ENCODE peak calls at places on chromosome 10, in five cellular contexts. Q, U, P, I and V are unnamed samples.

GRCh38 chr10:132397671-132398565 is 918 bp downstream of the PWWP2B start:
- DNase-seq in Q (peak), U (peak), P (peak), I (no peak), V (no peak)

GRCh38 chr10:27413387-27413786 is 90.7 kb upstream of the RAB18 start:
- DNase-seq in Q (no peak), U (no peak), P (no peak), I (no peak), V (no peak)

GRCh38 chr10:74077416-74077815 is 73.2 kb downstream of the AP3M1 start:
- DNase-seq in Q (no peak), U (no peak), P (no peak), I (no peak), V (no peak)

GRCh38 chr10:125808047-125808446 is 15.0 kb downstream of the UROS start:
- DNase-seq in Q (no peak), U (no peak), P (no peak), I (no peak), V (no peak)

GRCh38 chr10:46525177-46525823 is 31.2 kb downstream of the GPRIN2 start:
- DNase-seq in Q (no peak), U (no peak), P (peak), I (no peak), V (no peak)

GRCh38 chr10:1142596-1142995 is 86.4 kb downstream of the WDR37 start:
- DNase-seq in Q (peak), U (peak), P (no peak), I (no peak), V (no peak)

GRCh38 chr10:18044976-18045720 is 93.4 kb downstream of the SLC39A12 start:
- DNase-seq in Q (no peak), U (no peak), P (peak), I (no peak), V (no peak)

GRCh38 chr10:29736325-29737208 is 101.8 kb upstream of the SVIL start:
- DNase-seq in Q (peak), U (peak), P (peak), I (no peak), V (no peak)

GRCh38 chr10:17257466-17258321 is 29.7 kb downstream of the VIM start:
- DNase-seq in Q (peak), U (peak), P (peak), I (no peak), V (no peak)

GRCh38 chr10:132458595-132459251 is 61.7 kb downstream of the PWWP2B start:
- DNase-seq in Q (peak), U (peak), P (peak), I (peak), V (peak)

GRCh38 chr10:100339236-100339635 is 7.8 kb upstream of the SCD start:
- DNase-seq in Q (no peak), U (no peak), P (no peak), I (no peak), V (no peak)